ENCODE peak calls at places on chromosome 7, in nine cellular contexts. B, E, J, U, H, R, F, Q and G are unnamed samples. For H3K4me1 and H3K9me3, the result is how much of the 10 kb centered on the place peaks cover.

GRCh38 chr7:33418251-33418701 is 288.9 kb downstream of the BBS9 start:
- DNase-seq in Q (no peak), E (no peak), U (no peak), J (no peak), R (no peak), B (no peak), F (no peak), H (no peak), G (no peak)

GRCh38 chr7:27239780-27240731 is 2.5 kb upstream of the EVX1 start:
- DNase-seq in Q (no peak), R (no peak), E (no peak), F (no peak), J (no peak), H (no peak), U (peak), B (no peak), G (no peak)

GRCh38 chr7:17939670-17940301 is 508 bp downstream of the SNX13 start:
- DNase-seq in J (peak), U (peak), H (peak), B (peak), Q (peak), E (peak), F (peak), R (no peak), G (peak)

GRCh38 chr7:91307467-91307866 is 43.2 kb downstream of the FZD1 start:
- DNase-seq in U (no peak), J (no peak), R (no peak), Q (no peak), F (no peak), H (no peak), B (no peak), E (no peak), G (no peak)

GRCh38 chr7:86116-86515 is 106.3 kb upstream of the FAM20C start:
- DNase-seq in B (no peak), E (no peak), Q (no peak), F (no peak), R (no peak), H (no peak), U (no peak), J (no peak), G (no peak)

GRCh38 chr7:67438174-67438837 is 441.7 kb downstream of the TYW1 start:
- DNase-seq in U (no peak), E (no peak), J (no peak), F (no peak), Q (no peak), B (no peak), R (no peak), H (no peak), G (no peak)

GRCh38 chr7:40777913-40778312 is 643.1 kb downstream of the SUGCT start:
- DNase-seq in J (no peak), B (no peak), E (no peak), H (no peak), F (no peak), U (no peak), R (no peak), Q (no peak), G (no peak)

GRCh38 chr7:25356534-25357151 is 128.4 kb upstream of the NPVF start:
- DNase-seq in H (no peak), F (no peak), U (no peak), E (no peak), Q (no peak), B (no peak), J (no peak), R (no peak), G (no peak)

GRCh38 chr7:139494835-139495568 is 11.5 kb upstream of the KLRG2 start:
- DNase-seq in Q (no peak), H (no peak), E (no peak), U (no peak), B (no peak), R (no peak), F (no peak), J (no peak), G (no peak)

GRCh38 chr7:155166673-155167370 is 96.7 kb downstream of the HTR5A start:
- DNase-seq in J (peak), E (no peak), U (no peak), F (no peak), Q (no peak), B (no peak), R (peak), H (no peak), G (no peak)

GRCh38 chr7:27374958-27375841 is 132.6 kb downstream of the EVX1 start:
- DNase-seq in H (no peak), Q (no peak), F (no peak), J (no peak), U (no peak), B (no peak), E (no peak), R (no peak), G (no peak)

GRCh38 chr7:42753917-42754363 is 157.9 kb downstream of the C7orf25 start:
- DNase-seq in Q (no peak), E (no peak), H (no peak), J (no peak), R (no peak), F (no peak), U (no peak), B (no peak), G (no peak)

GRCh38 chr7:118689403-118689802 is 464.9 kb downstream of the ANKRD7 start:
- DNase-seq in F (no peak), J (no peak), B (no peak), Q (no peak), H (no peak), E (peak), R (no peak), U (no peak), G (no peak)

GRCh38 chr7:78571292-78571691 is 772.7 kb downstream of the PHTF2 start:
- DNase-seq in F (no peak), U (no peak), R (no peak), J (no peak), B (no peak), Q (no peak), E (no peak), H (no peak), G (no peak)

GRCh38 chr7:37970211-37970610 is 49.8 kb downstream of the EPDR1 start:
- DNase-seq in B (no peak), R (no peak), U (no peak), F (no peak), E (no peak), J (no peak), Q (no peak), H (no peak), G (no peak)

GRCh38 chr7:139941866-139942265 is 112.8 kb downstream of the TBXAS1 start:
- DNase-seq in E (no peak), U (no peak), B (no peak), Q (no peak), F (no peak), R (no peak), H (no peak), J (no peak), G (no peak)

GRCh38 chr7:21374134-21374533 is 53.7 kb upstream of the SP4 start:
- DNase-seq in J (no peak), U (no peak), Q (no peak), E (no peak), H (no peak), B (no peak), F (no peak), R (no peak), G (no peak)

GRCh38 chr7:115299379-115300038 is 377.6 kb downstream of the MDFIC start:
- DNase-seq in F (no peak), R (no peak), E (no peak), U (no peak), H (no peak), B (no peak), Q (no peak), J (no peak), G (no peak)

GRCh38 chr7:131605280-131605878 is 49.0 kb upstream of the PODXL start:
- DNase-seq in R (no peak), U (peak), Q (no peak), B (no peak), F (no peak), J (no peak), H (no peak), E (no peak), G (no peak)

GRCh38 chr7:128242661-128243060 is 1.6 kb downstream of the LEP start:
- DNase-seq in B (no peak), Q (no peak), F (no peak), J (no peak), E (no peak), U (no peak), R (no peak), H (no peak), G (no peak)

GRCh38 chr7:104795616-104796398 is 218.2 kb upstream of the KMT2E start:
- DNase-seq in Q (no peak), H (no peak), R (no peak), U (no peak), J (no peak), F (no peak), B (no peak), E (no peak), G (no peak)

GRCh38 chr7:95921543-95921942 is 149.2 kb downstream of the DYNC1I1 start:
- DNase-seq in J (no peak), H (no peak), E (no peak), F (no peak), R (no peak), B (no peak), Q (no peak), U (no peak), G (no peak)

GRCh38 chr7:87059525-87060287 is at the start of gene ELAPOR2:
- DNase-seq in E (peak), J (peak), U (peak), F (peak), B (peak), R (no peak), H (peak), Q (peak), G (peak)

DNA sequence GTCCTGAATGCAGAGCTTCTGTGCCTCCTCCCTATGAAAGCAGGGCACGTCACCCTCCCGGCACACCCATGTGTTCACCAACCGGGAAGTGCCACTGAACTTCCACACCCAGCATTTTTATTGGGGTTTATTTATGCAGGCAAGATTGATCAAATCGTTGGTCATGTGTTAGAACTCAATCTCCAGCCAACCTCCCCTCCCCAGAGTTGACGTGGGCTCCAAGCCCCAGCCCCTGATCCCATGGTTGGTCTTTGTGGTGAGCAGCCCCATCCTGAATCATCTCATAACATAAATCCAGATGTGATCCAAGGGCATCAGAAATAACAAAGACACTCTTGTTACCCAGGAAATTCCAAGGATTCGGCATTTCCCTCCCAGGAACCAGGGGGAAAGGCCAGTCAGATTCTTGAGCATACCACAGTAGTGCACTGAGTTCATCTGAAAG is 151.2 kb downstream of the TPST1 start:
- DNase-seq in B (no peak), Q (no peak), R (peak), E (no peak), J (no peak), H (no peak), U (no peak), F (no peak), G (peak)
- H3K27ac ChIP-seq in B (no peak), Q (no peak), R (peak), E (no peak), J (no peak), H (no peak), U (no peak), F (no peak), G (peak)

DNA sequence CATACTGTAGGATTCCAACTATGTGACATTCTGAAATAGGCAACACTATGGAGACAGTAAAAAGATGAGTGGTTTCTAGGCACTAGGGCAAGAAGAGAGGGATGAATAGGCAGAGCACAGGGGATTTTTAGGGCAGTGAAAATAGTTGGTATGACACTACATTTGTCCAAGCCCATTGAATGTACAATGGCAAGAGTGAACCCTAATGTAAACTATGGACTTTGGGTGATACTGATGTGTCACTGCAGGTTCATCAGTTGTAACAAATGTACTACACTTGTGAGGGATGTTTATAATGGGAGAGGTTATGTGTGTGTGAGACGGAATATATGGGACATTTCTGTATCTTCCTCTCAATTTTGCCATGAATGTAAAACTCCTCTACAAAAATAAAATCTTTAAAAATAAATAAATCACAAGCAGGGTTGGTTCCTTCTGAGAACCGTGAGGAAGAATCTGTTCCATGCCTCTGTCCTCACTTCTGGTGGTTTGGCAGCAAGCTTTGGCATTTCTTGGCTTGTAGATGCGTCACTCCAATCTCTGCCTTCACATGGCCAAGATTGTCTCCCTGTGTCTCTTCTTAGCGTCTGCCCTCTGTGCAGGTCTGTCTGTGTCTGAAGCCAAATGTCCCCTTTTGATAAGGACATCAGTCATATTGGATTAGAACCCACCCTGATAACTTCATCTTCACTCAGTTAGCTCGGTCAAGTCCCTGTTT is 83.1 kb upstream of the AGBL3 start:
- DNase-seq in U (no peak), Q (no peak), E (no peak), H (no peak), J (no peak), R (no peak), F (no peak), B (no peak), G (no peak)
- H3K4me1 ChIP-seq in U (under half), Q (under half), E (under half), H (under half), J (under half), R (under half), F (half or more), B (half or more), G (under half)

GRCh38 chr7:142811154-142811737 is 40.5 kb downstream of the PRSS2 start:
- DNase-seq in U (no peak), H (no peak), F (peak), E (no peak), B (no peak), R (no peak), J (no peak), Q (no peak), G (no peak)

GRCh38 chr7:142813262-142813661 is 41.6 kb upstream of the EPHB6 start:
- DNase-seq in H (no peak), U (no peak), F (no peak), B (no peak), E (no peak), R (peak), Q (no peak), J (no peak), G (no peak)

GRCh38 chr7:142815099-142815498 is 39.8 kb upstream of the EPHB6 start:
- DNase-seq in Q (no peak), B (no peak), J (no peak), R (no peak), F (no peak), E (no peak), H (no peak), U (no peak), G (no peak)

GRCh38 chr7:142812437-142813215 is 41.9 kb downstream of the PRSS2 start:
- DNase-seq in R (no peak), Q (no peak), F (no peak), H (no peak), E (no peak), U (no peak), B (no peak), J (no peak), G (no peak)

DNA sequence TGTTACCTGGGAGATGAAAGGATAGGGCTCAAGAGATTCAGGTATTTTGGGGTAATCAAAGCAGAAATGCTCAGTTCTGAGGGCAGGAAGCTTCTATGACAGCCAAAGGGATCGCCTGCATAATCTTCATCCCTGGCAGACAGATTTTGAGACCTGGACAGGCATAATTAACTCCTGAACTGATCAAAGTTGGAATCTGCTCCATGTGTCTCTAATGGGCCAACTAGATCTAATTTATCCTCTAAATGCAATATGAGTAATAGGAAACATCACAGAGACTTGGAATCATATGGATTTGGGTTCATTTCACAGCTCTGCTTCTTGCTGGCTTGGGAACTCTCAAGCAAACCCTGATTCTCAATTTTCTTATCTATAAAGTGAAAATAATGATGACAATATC is 41.2 kb upstream of the EPHB6 start:
- DNase-seq in H (no peak), U (no peak), F (no peak), E (no peak), B (no peak), J (no peak), R (no peak), Q (no peak), G (no peak)
- H3K9me3 ChIP-seq in H (under half), U (under half), F (under half), E (under half), B (under half), J (under half), R (under half), Q (under half), G (under half)

DNA sequence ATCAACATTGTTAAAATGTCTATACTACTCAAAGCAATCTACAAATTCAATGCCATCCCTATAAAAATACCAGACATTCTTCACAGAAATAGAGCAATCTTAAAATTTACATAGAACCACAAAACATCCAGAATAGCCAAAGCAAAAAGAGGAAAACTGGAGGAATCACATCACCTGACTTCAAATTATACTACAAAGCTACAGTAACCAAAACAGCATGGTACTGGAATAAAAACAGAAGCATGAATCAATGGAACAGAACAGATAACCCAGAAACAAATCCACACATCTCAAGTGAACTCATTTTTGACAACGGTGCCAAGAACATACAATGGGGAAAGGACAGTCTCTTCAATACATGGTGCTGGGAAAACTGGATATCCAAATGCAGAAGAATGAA is 87.3 kb upstream of the EGFR start:
- DNase-seq in E (no peak), U (no peak), R (no peak), F (no peak), Q (no peak), H (no peak), B (no peak), J (no peak), G (no peak)
- H3K27ac ChIP-seq in E (no peak), U (no peak), R (no peak), F (no peak), Q (no peak), H (no peak), B (no peak), J (no peak), G (no peak)

DNA sequence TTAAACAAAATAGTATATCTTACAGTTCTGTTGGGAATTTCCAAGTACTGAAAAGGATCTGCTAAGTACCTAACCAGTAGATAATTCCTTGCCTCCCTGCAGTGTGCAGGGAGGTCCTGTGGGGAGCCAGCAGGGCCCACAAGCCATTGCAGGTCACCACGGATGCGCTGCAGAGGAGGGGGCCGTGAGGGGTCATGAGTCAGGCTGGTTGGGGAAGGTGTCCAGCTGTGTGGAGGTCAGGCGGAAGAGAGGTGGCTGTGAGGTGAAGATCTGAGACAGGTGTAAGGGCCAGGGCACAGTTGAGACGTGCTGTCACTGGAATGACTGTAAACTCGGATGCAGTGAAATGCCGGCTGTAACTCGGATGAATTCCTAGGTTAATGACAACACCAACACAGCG is 80.6 kb downstream of the TRRAP start:
- DNase-seq in F (no peak), J (no peak), U (no peak), R (no peak), H (no peak), E (no peak), Q (no peak), B (no peak), G (no peak)
- H3K4me1 ChIP-seq in F (under half), J (under half), U (under half), R (under half), H (under half), E (under half), Q (under half), B (under half), G (under half)

DNA sequence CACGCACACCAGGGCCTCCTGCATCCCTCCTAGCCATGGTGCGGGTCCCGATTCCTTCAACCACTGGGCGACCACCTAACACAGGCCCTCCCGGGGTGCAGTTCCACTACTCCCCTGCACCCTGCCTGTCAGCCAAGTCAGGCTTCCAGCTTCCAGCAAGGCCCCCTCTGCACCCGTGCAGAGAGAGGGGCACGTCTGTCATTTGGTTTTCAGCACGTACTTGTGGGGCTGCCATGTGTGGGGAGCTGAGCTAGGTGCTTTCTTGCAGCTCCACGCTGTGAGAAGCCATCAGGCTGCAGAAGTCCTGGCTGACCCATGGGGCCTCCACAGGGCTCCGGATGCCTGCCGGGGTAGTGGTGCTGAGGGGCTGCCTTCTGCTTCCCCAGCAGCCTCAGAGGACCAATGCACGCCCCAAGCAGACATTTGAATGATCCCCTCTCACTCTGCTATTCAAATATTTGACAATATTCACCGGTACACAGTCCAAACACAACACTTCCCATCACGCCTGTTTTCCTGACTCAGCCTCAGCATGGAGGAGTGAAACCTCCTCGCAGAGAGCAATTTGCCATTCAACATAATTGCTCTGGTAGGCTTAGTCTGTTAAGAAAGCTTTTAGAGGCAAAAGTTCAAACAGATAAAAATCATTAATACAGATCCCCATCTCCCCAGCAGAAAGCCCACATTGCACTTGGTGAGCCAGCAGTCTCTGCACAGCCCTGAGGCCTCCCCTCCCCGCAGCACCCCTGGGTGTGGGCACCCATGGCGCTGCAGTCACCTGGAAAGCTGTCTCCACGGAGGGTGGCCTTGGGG is 449.9 kb downstream of the PTPRN2 start:
- DNase-seq in Q (no peak), R (no peak), F (no peak), E (no peak), U (no peak), B (no peak), J (no peak), H (no peak), G (no peak)
- H3K9me3 ChIP-seq in Q (under half), R (under half), F (under half), E (under half), U (half or more), B (under half), J (under half), H (under half), G (under half)

DNA sequence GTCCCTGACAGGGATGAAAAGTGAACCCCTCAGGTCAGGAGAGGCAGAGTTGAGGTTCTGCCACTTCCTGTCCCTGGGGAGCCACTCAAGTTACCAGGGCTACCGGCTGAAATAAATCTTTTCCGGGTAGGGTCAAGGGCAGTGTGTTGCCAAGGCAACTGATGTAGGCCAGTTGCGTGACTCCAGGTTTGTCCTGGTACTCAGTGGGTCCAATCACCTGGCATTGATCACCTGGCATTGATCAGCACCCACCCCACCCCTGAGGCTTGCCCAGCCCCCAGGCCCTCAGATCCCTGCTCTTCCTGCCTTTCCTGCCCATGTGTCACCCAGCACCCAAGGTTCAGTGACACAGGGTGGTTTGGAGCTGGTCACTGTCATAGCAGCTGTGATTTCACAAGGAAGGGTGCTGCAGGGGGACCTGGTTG is 5.9 kb downstream of the SAP25 start:
- DNase-seq in F (no peak), U (no peak), J (peak), E (no peak), H (no peak), B (no peak), Q (peak), R (no peak), G (no peak)
- H3K27ac ChIP-seq in F (no peak), U (no peak), J (peak), E (no peak), H (peak), B (no peak), Q (peak), R (no peak), G (no peak)